ENCODE peak calls at places on chromosome 1, in seven cellular contexts. U is GM23338, S is K562, N is cardiac muscle cell, R is pancreas, C is tibial nerve, P is heart left ventricle. M is an unnamed sample.
A peak's percentile ranks its signal among the peaks of the same experiment; 100 is the strongest.

GRCh38 chr1:63049135-63049534 is 265.2 kb downstream of the ATG4C start:
- DNase-seq in U (no peak), C (no peak), P (no peak), R (no peak), N (no peak), S (no peak), M (no peak)

GRCh38 chr1:94621802-94622201 is 80.2 kb upstream of the F3 start:
- DNase-seq in U (no peak), P (no peak), C (no peak), S (no peak), R (no peak), N (no peak), M (no peak)

GRCh38 chr1:225963735-225964530 is 22.9 kb upstream of the LEFTY2 start:
- DNase-seq in C (no peak), S (no peak), U (no peak), P (no peak), N (no peak), R (no peak), M (no peak)

GRCh38 chr1:87141556-87141955 is 187.1 kb upstream of the LMO4 start:
- DNase-seq in S (no peak), R (no peak), P (peak; percentile 20), U (no peak), N (no peak), C (no peak), M (no peak)

GRCh38 chr1:67684526-67685066 is 405 bp upstream of the GADD45A start:
- DNase-seq in S (no peak), C (no peak), R (no peak), N (no peak), P (no peak), U (no peak), M (no peak)

GRCh38 chr1:1858382-1859086 is 32.4 kb downstream of the GNB1 start:
- DNase-seq in R (no peak), U (peak; percentile 72), P (peak; percentile 73), C (peak; percentile 72), S (peak; percentile 89), N (peak; percentile 96), M (no peak)

GRCh38 chr1:119367332-119368124 is 1.1 kb upstream of the HAO2 start:
- DNase-seq in C (no peak), P (no peak), S (peak; percentile 27), N (peak; percentile 64), R (no peak), U (peak; percentile 79), M (peak; percentile 54)

GRCh38 chr1:74964508-74964907 is 169.7 kb upstream of the LHX8 start:
- DNase-seq in N (peak; percentile 0), R (peak; percentile 61), P (no peak), S (peak; percentile 7), U (no peak), C (peak; percentile 40), M (no peak)

GRCh38 chr1:246790364-246790763 is 66.2 kb downstream of the SCCPDH start:
- DNase-seq in C (no peak), P (no peak), R (no peak), U (no peak), S (no peak), N (no peak), M (peak; percentile 45)

GRCh38 chr1:76186617-76187016 is 112.1 kb downstream of the ST6GALNAC3 start:
- DNase-seq in C (no peak), S (no peak), P (no peak), R (no peak), U (no peak), N (no peak), M (no peak)

GRCh38 chr1:6070450-6070974 is 24.8 kb downstream of the KCNAB2 start:
- DNase-seq in P (no peak), C (no peak), S (no peak), U (no peak), N (no peak), R (no peak), M (no peak)

GRCh38 chr1:162367772-162368171 is 8.9 kb downstream of the SPATA46 start:
- DNase-seq in R (no peak), S (no peak), N (no peak), U (no peak), P (no peak), C (no peak), M (no peak)

GRCh38 chr1:234970731-234971476 is 157.7 kb downstream of the TOMM20 start:
- DNase-seq in C (peak; percentile 80), N (peak; percentile 98), S (no peak), R (no peak), U (peak; percentile 88), P (no peak), M (no peak)

GRCh38 chr1:161091093-161091492 is 1.7 kb upstream of the NECTIN4 start:
- DNase-seq in C (no peak), N (no peak), R (peak; percentile 22), S (no peak), P (no peak), U (no peak), M (no peak)

GRCh38 chr1:240598201-240598600 is 13.8 kb downstream of the GREM2 start:
- DNase-seq in R (no peak), P (no peak), C (no peak), U (no peak), S (no peak), N (no peak), M (no peak)

GRCh38 chr1:240598602-240599001 is 13.4 kb downstream of the GREM2 start:
- DNase-seq in N (no peak), P (no peak), U (no peak), R (no peak), S (no peak), C (no peak), M (no peak)

GRCh38 chr1:240599830-240600229 is 12.1 kb downstream of the GREM2 start:
- DNase-seq in U (no peak), S (no peak), C (no peak), P (no peak), R (no peak), N (no peak), M (no peak)

GRCh38 chr1:240599299-240599698 is 12.7 kb downstream of the GREM2 start:
- DNase-seq in R (no peak), U (no peak), C (no peak), P (no peak), N (no peak), S (no peak), M (no peak)

DNA sequence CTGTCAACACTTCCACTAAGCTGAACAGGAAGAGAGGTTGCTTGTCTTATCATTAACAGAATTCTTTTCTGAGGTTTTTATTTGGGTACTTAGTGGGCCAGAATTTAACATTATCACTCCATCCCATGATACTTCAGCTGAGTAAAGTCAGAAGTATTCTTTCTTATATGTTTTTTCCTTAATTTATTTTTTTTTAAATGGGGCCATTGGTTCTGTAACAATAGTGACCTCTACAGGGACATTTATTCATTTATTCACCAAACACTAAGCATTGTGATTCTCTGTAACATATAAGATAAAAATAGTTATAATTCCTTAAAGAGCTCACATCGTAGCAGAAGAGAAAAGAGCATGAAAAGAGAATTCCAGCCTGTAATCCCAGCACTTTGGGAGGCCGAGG is 9.8 kb downstream of the GREM2 start:
- DNase-seq in R (no peak), U (no peak), N (peak; percentile 5), S (no peak), C (no peak), P (no peak), M (no peak)
- TF ChIP-seq CTCF in R (no peak), U (peak; percentile 23), N (peak; percentile 3), S (no peak), C (no peak), P (no peak), M (no peak)

GRCh38 chr1:29901618-29902017 is 665.3 kb downstream of the PTPRU start:
- DNase-seq in R (no peak), U (peak; percentile 61), P (no peak), N (no peak), C (no peak), S (no peak), M (no peak)

GRCh38 chr1:29900727-29901126 is 664.4 kb downstream of the PTPRU start:
- DNase-seq in N (no peak), S (no peak), R (no peak), C (no peak), P (no peak), U (no peak), M (no peak)

GRCh38 chr1:29906927-29907326 is 670.6 kb downstream of the PTPRU start:
- DNase-seq in C (no peak), R (no peak), U (no peak), P (no peak), S (no peak), N (no peak), M (no peak)

GRCh38 chr1:29900086-29900485 is 663.8 kb downstream of the PTPRU start:
- DNase-seq in U (no peak), R (no peak), P (no peak), N (no peak), C (no peak), S (peak; percentile 6), M (no peak)

GRCh38 chr1:29903767-29904166 is 667.4 kb downstream of the PTPRU start:
- DNase-seq in N (no peak), C (no peak), R (no peak), S (no peak), U (no peak), P (no peak), M (no peak)
- TF ChIP-seq CTCF in N (no peak), C (no peak), R (no peak), S (no peak), U (no peak), P (no peak), M (no peak)

DNA sequence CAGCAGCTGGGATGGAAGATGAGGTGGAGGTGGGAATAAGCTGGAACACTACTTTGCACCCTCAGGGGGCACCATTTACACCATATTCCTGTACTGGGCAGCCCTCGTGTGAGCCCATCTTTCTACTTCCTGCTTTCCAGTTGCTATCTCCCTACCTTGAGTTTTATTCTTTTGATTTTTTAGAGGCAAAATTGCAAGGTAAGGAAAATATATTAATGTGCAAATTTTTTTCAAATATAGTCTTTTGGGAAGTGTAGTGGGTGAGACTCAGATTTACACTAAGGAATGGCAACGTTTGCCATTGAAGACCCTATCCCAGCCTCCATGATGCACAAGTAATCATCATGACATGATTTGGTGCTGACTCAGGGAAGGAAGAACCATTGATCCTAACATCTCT is 31.1 kb upstream of the DUSP23 start:
- DNase-seq in S (no peak), P (no peak), N (no peak), R (no peak), U (no peak), C (no peak), M (no peak)
- TF ChIP-seq CTCF in S (no peak), P (no peak), N (no peak), R (no peak), U (no peak), C (no peak), M (no peak)

DNA sequence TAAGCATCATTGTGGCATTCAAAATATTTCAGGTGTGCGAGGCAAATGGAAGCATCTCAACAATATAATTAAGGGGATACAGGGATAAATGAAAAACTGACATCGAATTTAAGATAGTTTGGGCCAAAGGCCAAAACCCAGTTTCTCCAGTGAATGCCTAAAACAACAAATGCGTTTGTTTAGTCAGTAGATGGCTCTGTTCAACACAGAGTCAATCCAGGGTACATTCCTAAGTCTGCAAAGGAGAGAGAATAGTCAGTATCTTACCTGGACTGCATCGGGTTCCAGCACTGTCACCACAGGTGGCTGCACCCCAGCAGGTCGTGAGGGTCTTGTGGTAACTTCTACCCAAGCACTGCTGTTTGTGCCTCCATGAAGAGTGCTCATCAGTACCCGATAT is 321.1 kb downstream of the KCTD3 start:
- DNase-seq in P (no peak), S (no peak), R (no peak), C (no peak), N (no peak), U (peak; percentile 14), M (no peak)
- TF ChIP-seq CTCF in P (no peak), S (no peak), R (no peak), C (no peak), N (no peak), U (peak; percentile 20), M (no peak)

GRCh38 chr1:8165595-8166360 is 139.7 kb upstream of the ERRFI1 start:
- DNase-seq in C (no peak), S (peak; percentile 60), R (no peak), N (no peak), P (no peak), U (peak; percentile 66), M (no peak)
- TF ChIP-seq CTCF in C (no peak), S (peak; percentile 36), R (no peak), N (peak; percentile 28), P (no peak), U (peak; percentile 73), M (no peak)

M was measured in GM20000.